ENCODE peak calls at places on chromosomes 3 and 15, in eight cellular contexts. One of them, this sample, is unnamed. For H3K27me3, the result is how much of the 10 kb centered on the place peaks cover.

GRCh38 chr15:55344206-55344605 is 25.2 kb downstream of the PIGB start:
- DNase-seq in BE2C: no peak
- DNase-seq in SJSA1: no peak
- DNase-seq in HepG2: no peak
- DNase-seq in PC-3: no peak
- DNase-seq in stomach: no peak
- DNase-seq in mesendoderm: peak
- DNase-seq in PC-9: no peak
- DNase-seq in this sample: no peak

GRCh38 chr3:186974824-186975281 is 44.5 kb downstream of the ST6GAL1 start:
- DNase-seq in BE2C: no peak
- DNase-seq in SJSA1: no peak
- DNase-seq in HepG2: peak
- DNase-seq in PC-3: no peak
- DNase-seq in stomach: peak
- DNase-seq in mesendoderm: no peak
- DNase-seq in PC-9: no peak
- DNase-seq in this sample: no peak

GRCh38 chr3:15646924-15647511 is 45.5 kb downstream of the BTD start:
- DNase-seq in BE2C: no peak
- DNase-seq in SJSA1: peak
- DNase-seq in HepG2: no peak
- DNase-seq in PC-3: peak
- DNase-seq in stomach: no peak
- DNase-seq in mesendoderm: peak
- DNase-seq in PC-9: peak
- DNase-seq in this sample: no peak

GRCh38 chr15:45199136-45199810 is 11.5 kb upstream of the SHF start:
- DNase-seq in BE2C: no peak
- DNase-seq in SJSA1: no peak
- DNase-seq in HepG2: peak
- DNase-seq in PC-3: peak
- DNase-seq in stomach: no peak
- DNase-seq in mesendoderm: peak
- DNase-seq in PC-9: peak
- DNase-seq in this sample: no peak

GRCh38 chr3:120172070-120172469 is 77.8 kb upstream of the GSK3B start:
- DNase-seq in BE2C: no peak
- DNase-seq in SJSA1: no peak
- DNase-seq in HepG2: no peak
- DNase-seq in PC-3: peak
- DNase-seq in stomach: no peak
- DNase-seq in mesendoderm: no peak
- DNase-seq in PC-9: no peak
- DNase-seq in this sample: peak

GRCh38 chr15:93035953-93036810 is 52.8 kb downstream of the RGMA start:
- DNase-seq in BE2C: peak
- DNase-seq in SJSA1: no peak
- DNase-seq in HepG2: peak
- DNase-seq in PC-3: peak
- DNase-seq in stomach: peak
- DNase-seq in mesendoderm: peak
- DNase-seq in PC-9: no peak
- DNase-seq in this sample: no peak

GRCh38 chr15:99857836-99858235 is 124.6 kb upstream of the LYSMD4 start:
- DNase-seq in BE2C: no peak
- DNase-seq in SJSA1: no peak
- DNase-seq in HepG2: no peak
- DNase-seq in PC-3: no peak
- DNase-seq in stomach: no peak
- DNase-seq in mesendoderm: no peak
- DNase-seq in PC-9: no peak
- DNase-seq in this sample: no peak

GRCh38 chr15:31106495-31107300 is 5.2 kb upstream of the TRPM1 start:
- DNase-seq in BE2C: no peak
- DNase-seq in SJSA1: no peak
- DNase-seq in HepG2: no peak
- DNase-seq in PC-3: no peak
- DNase-seq in stomach: no peak
- DNase-seq in mesendoderm: no peak
- DNase-seq in PC-9: no peak
- DNase-seq in this sample: peak

GRCh38 chr15:84600687-84601554 is at the start of gene ZSCAN2:
- DNase-seq in BE2C: peak
- DNase-seq in SJSA1: peak
- DNase-seq in HepG2: peak
- DNase-seq in PC-3: peak
- DNase-seq in stomach: peak
- DNase-seq in mesendoderm: peak
- DNase-seq in PC-9: peak
- DNase-seq in this sample: peak

GRCh38 chr3:30894521-30895289 is at the start of gene GADL1:
- DNase-seq in BE2C: peak
- DNase-seq in SJSA1: peak
- DNase-seq in HepG2: no peak
- DNase-seq in PC-3: peak
- DNase-seq in stomach: peak
- DNase-seq in mesendoderm: peak
- DNase-seq in PC-9: peak
- DNase-seq in this sample: no peak

GRCh38 chr3:63814300-63814699 is 4.8 kb upstream of the C3orf49 start:
- DNase-seq in BE2C: no peak
- DNase-seq in SJSA1: no peak
- DNase-seq in HepG2: peak
- DNase-seq in PC-3: no peak
- DNase-seq in stomach: no peak
- DNase-seq in mesendoderm: peak
- DNase-seq in PC-9: no peak
- DNase-seq in this sample: no peak

GRCh38 chr3:170869645-170870593 is at the start of gene RPL22L1:
- DNase-seq in BE2C: peak
- DNase-seq in SJSA1: peak
- DNase-seq in HepG2: peak
- DNase-seq in PC-3: peak
- DNase-seq in stomach: peak
- DNase-seq in mesendoderm: peak
- DNase-seq in PC-9: peak
- DNase-seq in this sample: peak

GRCh38 chr15:94259121-94259776 is 27.9 kb downstream of the MCTP2 start:
- DNase-seq in BE2C: no peak
- DNase-seq in SJSA1: no peak
- DNase-seq in HepG2: no peak
- DNase-seq in PC-3: no peak
- DNase-seq in stomach: no peak
- DNase-seq in mesendoderm: no peak
- DNase-seq in PC-9: no peak
- DNase-seq in this sample: no peak

GRCh38 chr3:42120866-42121265 is 29.7 kb downstream of the TRAK1 start:
- DNase-seq in BE2C: no peak
- DNase-seq in SJSA1: no peak
- DNase-seq in HepG2: no peak
- DNase-seq in PC-3: peak
- DNase-seq in stomach: no peak
- DNase-seq in mesendoderm: no peak
- DNase-seq in PC-9: peak
- DNase-seq in this sample: no peak

GRCh38 chr3:81378552-81379288 is 382.7 kb downstream of the GBE1 start:
- DNase-seq in BE2C: no peak
- DNase-seq in SJSA1: no peak
- DNase-seq in HepG2: no peak
- DNase-seq in PC-3: no peak
- DNase-seq in stomach: no peak
- DNase-seq in mesendoderm: no peak
- DNase-seq in PC-9: no peak
- DNase-seq in this sample: no peak

GRCh38 chr3:95721938-95722337 is 1092.5 kb upstream of the EPHA6 start:
- DNase-seq in BE2C: no peak
- DNase-seq in SJSA1: no peak
- DNase-seq in HepG2: no peak
- DNase-seq in PC-3: peak
- DNase-seq in stomach: no peak
- DNase-seq in mesendoderm: peak
- DNase-seq in PC-9: no peak
- DNase-seq in this sample: no peak

GRCh38 chr15:41932511-41932910 is 38.7 kb upstream of the SPTBN5 start:
- DNase-seq in BE2C: no peak
- DNase-seq in SJSA1: no peak
- DNase-seq in HepG2: no peak
- DNase-seq in PC-3: no peak
- DNase-seq in stomach: no peak
- DNase-seq in mesendoderm: no peak
- DNase-seq in PC-9: no peak
- DNase-seq in this sample: no peak

GRCh38 chr15:73570355-73571032 is 62.7 kb downstream of the NPTN start:
- DNase-seq in BE2C: no peak
- DNase-seq in SJSA1: no peak
- DNase-seq in HepG2: no peak
- DNase-seq in PC-3: no peak
- DNase-seq in stomach: no peak
- DNase-seq in mesendoderm: no peak
- DNase-seq in PC-9: no peak
- DNase-seq in this sample: no peak

GRCh38 chr3:3127432-3128010 is 781 bp downstream of the TRNT1 start:
- DNase-seq in BE2C: no peak
- DNase-seq in SJSA1: peak
- DNase-seq in HepG2: peak
- DNase-seq in PC-3: peak
- DNase-seq in stomach: no peak
- DNase-seq in mesendoderm: peak
- DNase-seq in PC-9: peak
- DNase-seq in this sample: no peak

DNA sequence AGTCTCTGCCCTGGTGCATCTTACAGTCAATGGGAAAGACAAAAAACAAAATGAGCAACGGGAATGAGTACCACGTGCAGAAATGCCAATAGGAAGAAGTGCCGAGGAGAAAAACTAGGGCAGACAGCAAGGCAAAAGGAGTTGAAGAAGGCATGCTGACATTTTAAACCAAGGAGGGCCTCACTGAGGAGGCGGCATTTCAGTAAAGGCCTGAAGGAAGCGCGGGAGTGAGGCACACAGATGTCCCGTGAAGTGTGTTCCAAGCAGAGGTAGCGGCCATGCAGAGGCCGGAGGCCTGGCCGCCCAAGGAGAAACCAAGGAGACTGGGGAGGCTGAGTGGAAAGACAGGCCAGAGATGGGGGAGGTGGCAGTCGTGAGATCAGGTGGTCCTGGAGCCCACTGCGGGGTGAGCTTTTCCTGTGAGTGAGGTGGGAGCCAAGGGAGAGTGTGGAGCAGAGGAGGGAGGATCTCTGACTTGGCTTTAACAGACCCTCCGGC is 34.8 kb downstream of the DNAJB8 start:
- DNase-seq in BE2C: no peak
- DNase-seq in SJSA1: no peak
- DNase-seq in HepG2: no peak
- DNase-seq in PC-3: no peak
- DNase-seq in stomach: no peak
- DNase-seq in mesendoderm: no peak
- DNase-seq in PC-9: no peak
- DNase-seq in this sample: no peak
- H3K27me3 ChIP-seq in BE2C: under half
- H3K27me3 ChIP-seq in SJSA1: under half
- H3K27me3 ChIP-seq in HepG2: under half
- H3K27me3 ChIP-seq in PC-3: under half
- H3K27me3 ChIP-seq in stomach: under half
- H3K27me3 ChIP-seq in mesendoderm: under half
- H3K27me3 ChIP-seq in PC-9: under half
- H3K27me3 ChIP-seq in this sample: under half

DNA sequence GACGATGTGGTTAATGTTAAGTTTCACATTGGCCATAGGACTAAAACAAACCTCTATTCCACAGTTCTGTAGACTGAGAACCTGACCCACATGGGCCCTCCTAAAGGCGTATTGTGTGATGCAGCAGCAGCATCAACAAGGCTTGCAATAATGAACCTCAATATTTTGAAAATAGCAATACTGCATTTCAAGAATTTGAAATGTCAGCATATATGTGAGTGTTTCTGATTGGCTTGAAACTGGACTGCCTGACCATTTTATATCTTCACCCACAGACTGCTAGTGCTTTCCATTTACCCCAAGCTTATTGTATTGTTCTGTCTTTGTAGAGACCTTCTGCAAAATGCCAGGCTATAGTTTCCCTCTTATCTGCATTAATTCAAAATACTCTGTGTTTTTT is 1122.3 kb downstream of the IGSF11 start:
- DNase-seq in BE2C: no peak
- DNase-seq in SJSA1: no peak
- DNase-seq in HepG2: no peak
- DNase-seq in PC-3: no peak
- DNase-seq in stomach: no peak
- DNase-seq in mesendoderm: no peak
- DNase-seq in PC-9: no peak
- DNase-seq in this sample: no peak
- H3K27me3 ChIP-seq in BE2C: under half
- H3K27me3 ChIP-seq in SJSA1: under half
- H3K27me3 ChIP-seq in HepG2: under half
- H3K27me3 ChIP-seq in PC-3: under half
- H3K27me3 ChIP-seq in stomach: under half
- H3K27me3 ChIP-seq in mesendoderm: under half
- H3K27me3 ChIP-seq in PC-9: under half
- H3K27me3 ChIP-seq in this sample: under half

DNA sequence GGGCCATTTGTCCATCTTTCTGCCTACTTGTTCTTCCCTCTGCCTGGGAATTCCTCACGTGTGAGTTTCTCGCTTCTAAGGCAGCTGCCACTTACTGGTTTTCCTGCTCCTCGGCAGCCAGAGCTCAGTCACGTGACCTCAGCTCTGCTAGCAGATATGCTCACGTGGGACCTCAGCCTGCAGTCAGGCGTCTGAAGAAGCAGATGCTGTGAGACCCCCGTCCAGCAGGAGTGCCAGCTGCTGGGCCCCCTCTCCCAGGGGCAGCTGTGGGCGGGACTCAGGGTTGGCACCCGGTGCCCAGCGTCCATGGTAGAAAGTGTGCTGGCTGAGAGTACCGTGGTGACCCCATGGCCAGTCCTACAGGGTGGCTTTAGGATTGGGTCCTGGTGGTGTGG is 161.3 kb upstream of the TLE3 start:
- DNase-seq in BE2C: peak
- DNase-seq in SJSA1: no peak
- DNase-seq in HepG2: no peak
- DNase-seq in PC-3: no peak
- DNase-seq in stomach: peak
- DNase-seq in mesendoderm: peak
- DNase-seq in PC-9: no peak
- DNase-seq in this sample: peak
- H3K27me3 ChIP-seq in BE2C: under half
- H3K27me3 ChIP-seq in SJSA1: under half
- H3K27me3 ChIP-seq in HepG2: under half
- H3K27me3 ChIP-seq in PC-3: under half
- H3K27me3 ChIP-seq in stomach: under half
- H3K27me3 ChIP-seq in mesendoderm: under half
- H3K27me3 ChIP-seq in PC-9: under half
- H3K27me3 ChIP-seq in this sample: under half

DNA sequence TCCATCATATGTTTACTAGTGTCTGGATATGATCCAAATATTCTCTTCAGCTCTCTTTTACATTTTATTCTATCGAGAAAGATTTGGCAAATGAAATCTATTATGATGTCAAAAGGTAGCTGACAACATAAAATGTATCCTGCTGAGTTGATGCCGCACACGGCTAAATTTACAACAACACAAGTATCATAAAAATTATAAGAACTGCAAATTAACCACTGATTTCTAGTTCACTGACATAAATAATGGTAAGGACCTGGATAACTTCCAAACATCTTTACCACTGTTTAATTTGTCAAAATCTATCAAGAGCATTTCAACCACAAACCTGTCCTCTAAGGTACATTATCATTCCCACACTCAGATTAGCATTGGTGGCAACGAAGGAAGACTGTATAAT is 244.5 kb downstream of the FOXP1 start:
- DNase-seq in BE2C: no peak
- DNase-seq in SJSA1: no peak
- DNase-seq in HepG2: no peak
- DNase-seq in PC-3: no peak
- DNase-seq in stomach: no peak
- DNase-seq in mesendoderm: no peak
- DNase-seq in PC-9: no peak
- DNase-seq in this sample: no peak
- H3K27me3 ChIP-seq in BE2C: under half
- H3K27me3 ChIP-seq in SJSA1: under half
- H3K27me3 ChIP-seq in HepG2: under half
- H3K27me3 ChIP-seq in PC-3: under half
- H3K27me3 ChIP-seq in stomach: under half
- H3K27me3 ChIP-seq in mesendoderm: under half
- H3K27me3 ChIP-seq in PC-9: under half
- H3K27me3 ChIP-seq in this sample: under half